ENCODE peak calls at places on chromosomes 5 and 9, in ten cellular contexts. L is endodermal cell, S is WERI-Rb-1, D is left ventricle myocardium inferior, V is epithelial cell of proximal tubule, Z is kidney, E is coronary artery, F is Caco-2, G is body of pancreas, M is PC-9. B is an unnamed sample.

GRCh38 chr9:117247271-117247670 is 167.6 kb downstream of the ASTN2 start:
- DNase-seq in L (peak), S (peak), D (no peak), V (no peak), Z (no peak), E (no peak), F (no peak), G (peak), M (no peak), B (no peak)

GRCh38 chr5:28548856-28549255 is 1510.5 kb upstream of the CDH9 start:
- DNase-seq in L (no peak), S (no peak), D (no peak), V (no peak), Z (no peak), E (no peak), F (no peak), G (no peak), M (no peak), B (peak)

GRCh38 chr9:126459126-126459525 is 132.5 kb downstream of the MVB12B start:
- DNase-seq in L (peak), S (no peak), D (no peak), V (no peak), Z (no peak), E (no peak), F (no peak), G (no peak), M (no peak), B (no peak)

GRCh38 chr5:55324815-55325418 is 17.1 kb downstream of the MTREX start:
- DNase-seq in L (no peak), S (no peak), D (no peak), V (no peak), Z (no peak), E (no peak), F (no peak), G (no peak), M (peak), B (peak)

GRCh38 chr9:79341561-79341960 is 230.2 kb upstream of the TLE4 start:
- DNase-seq in L (no peak), S (no peak), D (no peak), V (no peak), Z (no peak), E (no peak), F (no peak), G (no peak), M (no peak), B (no peak)

GRCh38 chr5:104815212-104815611 is 1252.6 kb upstream of the NUDT12 start:
- DNase-seq in L (no peak), S (no peak), D (no peak), V (no peak), Z (no peak), E (no peak), F (no peak), G (no peak), M (no peak), B (no peak)

GRCh38 chr9:105066265-105066865 is 138.4 kb upstream of the ABCA1 start:
- DNase-seq in L (no peak), S (no peak), D (no peak), V (no peak), Z (no peak), E (no peak), F (no peak), G (no peak), M (no peak), B (peak)

GRCh38 chr9:27065288-27065687 is 43.7 kb upstream of the TEK start:
- DNase-seq in L (no peak), S (no peak), D (no peak), V (no peak), Z (no peak), E (no peak), F (no peak), G (no peak), M (no peak), B (peak)

GRCh38 chr5:117623042-117623815 is 1048.6 kb upstream of the SEMA6A start:
- DNase-seq in L (no peak), S (no peak), D (no peak), V (peak), Z (no peak), E (no peak), F (no peak), G (no peak), M (no peak), B (peak)

GRCh38 chr5:108295588-108296368 is 86.1 kb downstream of the FBXL17 start:
- DNase-seq in L (no peak), S (no peak), D (no peak), V (peak), Z (no peak), E (no peak), F (no peak), G (no peak), M (peak), B (peak)

GRCh38 chr9:114450833-114451706 is 54.2 kb downstream of the WHRN start:
- DNase-seq in L (peak), S (no peak), D (no peak), V (no peak), Z (no peak), E (peak), F (no peak), G (no peak), M (no peak), B (no peak)

GRCh38 chr9:114717908-114718486 is 36.0 kb upstream of the TEX48 start:
- DNase-seq in L (no peak), S (no peak), D (no peak), V (no peak), Z (no peak), E (no peak), F (no peak), G (no peak), M (no peak), B (no peak)

GRCh38 chr5:111935022-111935421 is 178.0 kb upstream of the NREP start:
- DNase-seq in L (no peak), S (no peak), D (no peak), V (no peak), Z (no peak), E (no peak), F (no peak), G (no peak), M (no peak), B (no peak)

GRCh38 chr5:124521461-124522230 is 224.8 kb downstream of the ZNF608 start:
- DNase-seq in L (no peak), S (no peak), D (no peak), V (no peak), Z (no peak), E (no peak), F (no peak), G (no peak), M (no peak), B (no peak)

GRCh38 chr5:145872486-145872885 is 328 bp downstream of the GRXCR2 start:
- DNase-seq in L (no peak), S (no peak), D (no peak), V (no peak), Z (no peak), E (no peak), F (no peak), G (no peak), M (no peak), B (no peak)

GRCh38 chr5:134582281-134582680 is 50.3 kb downstream of the SAR1B start:
- DNase-seq in L (no peak), S (no peak), D (no peak), V (no peak), Z (no peak), E (no peak), F (peak), G (no peak), M (no peak), B (no peak)

GRCh38 chr9:21576331-21577189 is 94.4 kb upstream of the IFNE start:
- DNase-seq in L (peak), S (no peak), D (no peak), V (peak), Z (no peak), E (no peak), F (no peak), G (no peak), M (peak), B (peak)

GRCh38 chr9:111399772-111400563 is 69.9 kb upstream of the OR2K2 start:
- DNase-seq in L (peak), S (peak), D (no peak), V (no peak), Z (no peak), E (no peak), F (peak), G (peak), M (peak), B (peak)

GRCh38 chr9:34701023-34701768 is 8.7 kb downstream of the CCL21 start:
- DNase-seq in L (peak), S (peak), D (peak), V (no peak), Z (peak), E (peak), F (peak), G (peak), M (no peak), B (peak)

GRCh38 chr9:36147441-36148175 is 11.1 kb downstream of the GLIPR2 start:
- DNase-seq in L (no peak), S (no peak), D (no peak), V (no peak), Z (peak), E (no peak), F (no peak), G (no peak), M (no peak), B (no peak)

GRCh38 chr9:36146666-36147065 is 10.1 kb downstream of the GLIPR2 start:
- DNase-seq in L (no peak), S (peak), D (no peak), V (no peak), Z (peak), E (no peak), F (no peak), G (no peak), M (no peak), B (no peak)

GRCh38 chr9:36150529-36151305 is 14.2 kb downstream of the GLIPR2 start:
- DNase-seq in L (no peak), S (no peak), D (no peak), V (no peak), Z (peak), E (no peak), F (no peak), G (no peak), M (no peak), B (peak)

GRCh38 chr9:36149197-36149596 is 12.7 kb downstream of the GLIPR2 start:
- DNase-seq in L (no peak), S (no peak), D (no peak), V (peak), Z (peak), E (no peak), F (no peak), G (no peak), M (no peak), B (peak)

DNA sequence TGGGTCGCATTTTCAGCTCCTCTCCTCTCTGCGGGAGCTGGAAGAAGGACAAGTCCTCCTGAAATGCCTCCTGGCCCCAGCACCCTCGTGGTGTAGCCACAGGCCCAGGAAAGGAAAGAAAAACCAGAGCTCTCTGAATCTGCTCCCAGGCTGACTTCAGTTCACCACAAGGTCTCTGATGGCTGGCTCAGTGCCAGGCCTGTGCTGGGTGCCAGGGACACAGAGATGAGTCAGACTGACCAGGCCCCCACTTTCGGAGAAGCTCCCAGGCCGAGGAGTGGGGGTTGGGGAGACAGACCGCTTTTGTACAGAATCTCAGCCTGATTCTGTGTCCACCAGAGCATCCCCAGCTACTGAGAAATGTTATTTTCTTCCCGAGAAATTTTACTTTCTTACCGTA is 12.1 kb downstream of the GLIPR2 start:
- DNase-seq in L (no peak), S (no peak), D (peak), V (peak), Z (peak), E (peak), F (no peak), G (peak), M (peak), B (peak)
- TF ChIP-seq CTCF in L (no peak), S (no peak), D (no peak), V (no peak), Z (no peak), E (no peak), F (no peak), G (no peak), M (no peak), B (no peak)

GRCh38 chr9:136373300-136374182 is at the start of gene CARD9:
- DNase-seq in L (no peak), S (peak), D (peak), V (no peak), Z (no peak), E (no peak), F (no peak), G (no peak), M (no peak), B (no peak)
- H3K4me3 ChIP-seq in L (no peak), S (peak), D (peak), V (no peak), Z (no peak), E (peak), F (no peak), G (no peak), M (peak), B (no peak)

GRCh38 chr9:133428579-133429215 is 6.5 kb downstream of the ADAMTS13 start:
- DNase-seq in L (peak), S (peak), D (no peak), V (no peak), Z (no peak), E (no peak), F (peak), G (no peak), M (no peak), B (peak)
- TF ChIP-seq CTCF in L (no peak), S (peak), D (no peak), V (no peak), Z (no peak), E (no peak), F (peak), G (no peak), M (no peak), B (no peak)

GRCh38 chr5:171420429-171421231 is 1.2 kb downstream of the FGF18 start:
- DNase-seq in L (peak), S (no peak), D (peak), V (no peak), Z (peak), E (peak), F (peak), G (peak), M (no peak), B (peak)
- H3K4me3 ChIP-seq in L (peak), S (no peak), D (peak), V (peak), Z (no peak), E (peak), F (peak), G (no peak), M (peak), B (peak)

DNA sequence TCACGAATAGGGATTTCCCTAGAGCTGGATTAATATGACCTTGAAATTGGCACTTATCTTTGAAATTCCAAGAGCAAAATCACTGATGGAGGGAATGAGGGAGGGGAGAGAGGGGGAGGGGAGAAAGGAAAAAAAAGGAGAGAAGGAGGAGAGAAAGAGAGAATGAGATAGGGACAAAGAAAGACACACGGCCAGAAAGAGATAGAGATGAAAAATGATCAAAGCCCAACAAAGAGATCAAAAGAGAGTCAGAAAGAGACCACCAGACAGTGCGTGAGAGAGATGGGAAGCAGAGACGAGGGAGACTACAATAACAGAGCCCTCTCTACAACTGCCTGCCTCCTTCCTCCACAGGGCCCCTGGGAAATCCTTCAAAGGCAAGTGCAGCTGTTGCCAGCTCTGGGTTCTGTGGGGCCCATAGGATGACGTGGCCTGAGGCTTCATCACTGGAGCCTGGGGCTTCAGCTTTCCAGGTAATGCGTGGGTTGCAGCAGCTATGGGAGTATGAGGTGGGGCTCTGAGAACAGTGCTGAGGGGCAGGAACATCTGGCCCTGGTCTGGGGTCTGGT is 58.3 kb upstream of the SHB start:
- DNase-seq in L (no peak), S (no peak), D (no peak), V (no peak), Z (no peak), E (no peak), F (peak), G (no peak), M (no peak), B (peak)
- TF ChIP-seq CTCF in L (no peak), S (no peak), D (no peak), V (no peak), Z (no peak), E (no peak), F (no peak), G (no peak), M (no peak), B (no peak)

DNA sequence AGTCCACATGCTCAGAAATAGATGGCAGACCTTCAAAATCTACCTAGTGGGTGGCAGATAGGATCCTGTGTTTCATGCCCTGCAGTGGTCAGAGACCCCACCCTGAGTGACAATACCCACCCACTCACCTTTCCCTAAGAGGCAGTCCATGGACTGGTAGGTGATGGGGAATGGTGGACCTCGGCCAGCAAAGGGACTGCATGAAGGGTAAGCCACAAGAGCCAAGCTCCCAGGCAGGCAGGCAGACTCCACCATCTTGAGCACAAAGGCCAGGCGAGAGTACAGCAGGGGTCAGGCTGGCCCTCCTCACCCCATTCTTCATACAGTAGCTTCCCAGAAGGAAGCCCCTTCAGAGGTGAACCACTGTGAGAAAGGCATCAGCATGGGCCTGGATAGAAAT is 78.4 kb downstream of the SYK start:
- DNase-seq in L (no peak), S (no peak), D (no peak), V (no peak), Z (no peak), E (no peak), F (no peak), G (no peak), M (no peak), B (no peak)
- H3K4me3 ChIP-seq in L (no peak), S (no peak), D (no peak), V (no peak), Z (no peak), E (no peak), F (no peak), G (no peak), M (no peak), B (no peak)

DNA sequence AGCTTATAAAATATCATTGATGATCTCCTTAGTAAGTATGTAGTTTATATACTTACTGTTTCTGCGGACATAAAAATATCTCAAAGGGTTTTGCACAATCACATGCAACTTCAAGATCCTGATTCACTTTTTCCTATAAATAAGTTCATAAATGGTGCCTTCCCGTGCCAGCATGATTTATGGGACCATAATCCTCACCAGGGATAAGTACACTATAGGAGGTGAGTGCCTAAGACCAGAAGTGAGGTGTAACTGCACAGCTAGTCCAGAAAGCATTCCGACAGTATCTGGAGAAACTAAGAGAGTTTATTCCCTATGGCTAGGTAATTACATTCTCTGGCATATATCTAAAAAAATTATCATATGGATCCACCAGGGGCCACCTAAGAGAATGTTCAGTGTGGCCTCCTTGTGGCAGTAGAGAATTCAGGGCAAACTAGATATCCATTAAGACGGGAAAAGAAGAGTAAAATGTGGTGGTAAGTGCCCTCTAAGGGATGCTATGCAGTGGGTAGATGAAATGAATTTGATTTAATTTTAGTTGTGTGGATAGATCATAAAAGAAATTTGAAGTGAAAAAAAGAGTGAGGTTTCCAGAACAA is 402.5 kb upstream of the SLC24A2 start:
- DNase-seq in L (no peak), S (no peak), D (no peak), V (no peak), Z (no peak), E (no peak), F (peak), G (no peak), M (no peak), B (no peak)
- TF ChIP-seq CTCF in L (peak), S (no peak), D (no peak), V (peak), Z (no peak), E (no peak), F (no peak), G (no peak), M (no peak), B (peak)

GRCh38 chr9:32524558-32525461 is 1.2 kb downstream of the RIGI start:
- DNase-seq in L (peak), S (no peak), D (no peak), V (no peak), Z (no peak), E (no peak), F (peak), G (peak), M (peak), B (peak)
- H3K4me3 ChIP-seq in L (peak), S (no peak), D (peak), V (peak), Z (peak), E (peak), F (peak), G (peak), M (peak), B (peak)

GRCh38 chr5:178223196-178223773 is 9.3 kb downstream of the PHYKPL start:
- DNase-seq in L (peak), S (no peak), D (peak), V (no peak), Z (peak), E (no peak), F (no peak), G (no peak), M (no peak), B (no peak)
- TF ChIP-seq CTCF in L (peak), S (no peak), D (no peak), V (no peak), Z (no peak), E (no peak), F (no peak), G (no peak), M (no peak), B (peak)